ENCODE peak calls at places on chromosomes 12 and 14, in six cellular contexts. B is activated CD4-positive, CD25-positive, alpha-beta regulatory T cell treated with anti-CD3 and anti-CD28 coated beads, Interleukin-2, amount 50 U/mL, for 24 hours; G is left cardiac atrium; R is RWPE2; O is pancreas; T is activated naive CD8-positive, alpha-beta T cell treated with anti-CD3 and anti-CD28 coated beads, Interleukin-2, amount 50 U/mL, for 24 hours. Y is an unnamed sample.

GRCh38 chr12:111798182-111798581 is 31.4 kb downstream of the ALDH2 start:
- ATAC-seq in R (no peak), T (no peak), B (no peak), O (no peak), G (peak), Y (no peak)

GRCh38 chr14:36227802-36228201 is 51.3 kb upstream of the PTCSC3 start:
- ATAC-seq in O (peak), T (no peak), R (peak), G (no peak), B (no peak), Y (no peak)

GRCh38 chr14:21332950-21333349 is 50.9 kb downstream of the SUPT16H start:
- ATAC-seq in G (no peak), O (no peak), T (no peak), R (no peak), B (no peak), Y (no peak)

GRCh38 chr14:49206832-49207231 is 379.3 kb downstream of the RPS29 start:
- ATAC-seq in R (no peak), T (no peak), B (no peak), O (no peak), G (no peak), Y (no peak)

GRCh38 chr14:23099212-23099861 is 4.0 kb downstream of the C14orf119 start:
- ATAC-seq in O (no peak), B (no peak), T (no peak), G (no peak), R (no peak), Y (no peak)

GRCh38 chr12:51661836-51662235 is 70.8 kb downstream of the SCN8A start:
- ATAC-seq in B (no peak), O (peak), T (no peak), G (no peak), R (no peak), Y (no peak)

GRCh38 chr14:49640540-49641417 is 5.7 kb upstream of the DNAAF2 start:
- ATAC-seq in R (peak), B (no peak), T (no peak), O (peak), G (no peak), Y (no peak)

GRCh38 chr14:64771161-64771560 is 66.9 kb downstream of the PLEKHG3 start:
- ATAC-seq in R (no peak), G (no peak), B (no peak), T (no peak), O (no peak), Y (no peak)

GRCh38 chr14:41607119-41607785 is 576 bp downstream of the LRFN5 start:
- ATAC-seq in O (no peak), B (no peak), T (no peak), R (no peak), G (no peak), Y (no peak)

GRCh38 chr14:96554315-96554910 is 52.2 kb downstream of the PAPOLA start:
- ATAC-seq in G (peak), B (no peak), T (no peak), R (no peak), O (no peak), Y (no peak)

GRCh38 chr12:108365324-108365723 is 26.2 kb upstream of the CMKLR1 start:
- ATAC-seq in O (no peak), G (no peak), B (no peak), R (no peak), T (no peak), Y (no peak)